ENCODE peak calls at places on chromosomes 3 and 15, in ten cellular contexts. C is A549, M is stomach, H is heart left ventricle, D is transverse colon, F is spleen, N is endothelial cell of umbilical vein, S is uterus, A is tibial nerve, R is esophagus squamous epithelium. J is an unnamed sample.

GRCh38 chr15:80259942-80260510 is 8.0 kb upstream of the CTXND1 start:
- DNase-seq in D (no peak), N (no peak), S (no peak), M (no peak), C (no peak), F (no peak), R (no peak), H (no peak), A (no peak), J (no peak)

GRCh38 chr15:20645956-20646355 is 104.4 kb upstream of the GOLGA6L6 start:
- DNase-seq in N (no peak), F (peak), C (no peak), S (no peak), D (peak), R (no peak), H (peak), M (no peak), A (no peak), J (peak)

GRCh38 chr3:46440531-46441294 is 24.0 kb downstream of the LTF start:
- DNase-seq in R (no peak), N (no peak), M (no peak), D (peak), F (no peak), S (no peak), A (no peak), C (no peak), H (no peak), J (peak)

GRCh38 chr3:69569520-69569919 is 169.7 kb upstream of the MITF start:
- DNase-seq in H (no peak), M (no peak), D (no peak), F (no peak), R (no peak), C (no peak), A (no peak), N (no peak), S (no peak), J (no peak)

GRCh38 chr15:34719883-34720148 is 35.0 kb downstream of the GJD2 start:
- DNase-seq in R (no peak), H (no peak), N (no peak), F (no peak), C (no peak), A (no peak), M (no peak), S (no peak), D (no peak), J (no peak)

GRCh38 chr3:44252332-44252731 is 10.6 kb downstream of the TOPAZ1 start:
- DNase-seq in A (no peak), H (no peak), D (no peak), R (no peak), S (no peak), F (no peak), C (no peak), N (peak), M (no peak), J (no peak)

GRCh38 chr15:36612063-36612788 is 32.8 kb downstream of the CDIN1 start:
- DNase-seq in F (no peak), H (no peak), D (no peak), M (no peak), C (no peak), R (no peak), N (peak), A (no peak), S (no peak), J (no peak)

GRCh38 chr3:12237912-12238650 is 50.8 kb upstream of the PPARG start:
- DNase-seq in D (no peak), N (no peak), F (no peak), M (no peak), H (no peak), A (no peak), C (no peak), S (no peak), R (no peak), J (no peak)

GRCh38 chr3:134663646-134664456 is 13.0 kb upstream of the KY start:
- DNase-seq in D (no peak), M (no peak), F (no peak), H (no peak), S (no peak), N (no peak), A (no peak), R (no peak), C (no peak), J (no peak)

GRCh38 chr3:154657265-154657664 is 227.3 kb upstream of the GPR149 start:
- DNase-seq in R (no peak), H (no peak), A (no peak), F (no peak), M (no peak), N (no peak), D (no peak), S (no peak), C (no peak), J (no peak)

GRCh38 chr3:155334215-155334896 is 40.9 kb upstream of the STRIT1 start:
- DNase-seq in M (no peak), N (no peak), R (no peak), A (no peak), C (no peak), H (no peak), F (no peak), S (no peak), D (no peak), J (no peak)

GRCh38 chr3:16064660-16065414 is 109.6 kb upstream of the GALNT15 start:
- DNase-seq in C (no peak), F (no peak), H (peak), R (no peak), N (peak), D (peak), S (peak), M (no peak), A (peak), J (no peak)

GRCh38 chr15:39358441-39359041 is 222.3 kb upstream of the THBS1 start:
- DNase-seq in N (peak), R (no peak), A (no peak), H (peak), D (peak), M (peak), F (no peak), S (peak), C (no peak), J (no peak)

GRCh38 chr15:81893182-81893833 is 152.5 kb downstream of the MEX3B start:
- DNase-seq in S (no peak), A (no peak), H (no peak), N (no peak), F (no peak), C (no peak), R (no peak), D (no peak), M (no peak), J (no peak)

GRCh38 chr15:96115642-96116041 is 214.9 kb upstream of the NR2F2 start:
- DNase-seq in H (no peak), F (no peak), C (no peak), D (no peak), M (no peak), N (no peak), A (no peak), S (no peak), R (no peak), J (no peak)

GRCh38 chr15:62952969-62953368 is 89.6 kb upstream of the TPM1 start:
- DNase-seq in F (no peak), N (no peak), S (no peak), M (no peak), H (no peak), A (no peak), D (no peak), C (no peak), R (no peak), J (no peak)

GRCh38 chr3:10025205-10026083 is 793 bp upstream of the FANCD2 start:
- DNase-seq in R (no peak), N (peak), D (no peak), A (no peak), C (no peak), S (no peak), H (no peak), M (no peak), F (no peak), J (no peak)

GRCh38 chr3:30689202-30689641 is 82.8 kb downstream of the TGFBR2 start:
- DNase-seq in S (no peak), D (peak), M (peak), A (no peak), R (no peak), C (peak), H (peak), N (peak), F (no peak), J (no peak)

GRCh38 chr15:48371961-48372360 is 40.7 kb downstream of the DUT start:
- DNase-seq in D (no peak), A (no peak), H (no peak), F (no peak), R (no peak), C (no peak), N (no peak), M (no peak), S (no peak), J (no peak)

GRCh38 chr3:79558943-79559342 is 208.9 kb downstream of the ROBO1 start:
- DNase-seq in H (no peak), S (no peak), F (no peak), R (no peak), M (no peak), A (no peak), N (no peak), D (no peak), C (no peak), J (peak)

GRCh38 chr3:148614463-148614862 is 83.2 kb upstream of the AGTR1 start:
- DNase-seq in M (no peak), N (no peak), S (no peak), C (no peak), F (no peak), A (no peak), R (no peak), H (no peak), D (no peak), J (no peak)

GRCh38 chr3:193029800-193030199 is 112.1 kb upstream of the MB21D2 start:
- DNase-seq in N (no peak), S (no peak), A (no peak), D (no peak), R (no peak), H (no peak), F (no peak), C (no peak), M (no peak), J (no peak)

GRCh38 chr3:148269816-148270215 is 427.9 kb upstream of the AGTR1 start:
- DNase-seq in R (no peak), C (no peak), D (no peak), F (no peak), S (no peak), N (no peak), M (no peak), H (no peak), A (no peak), J (no peak)

GRCh38 chr15:90294159-90294558 is 28.7 kb downstream of the NGRN start:
- DNase-seq in H (no peak), D (no peak), S (no peak), C (no peak), R (no peak), A (no peak), N (no peak), M (no peak), F (no peak), J (no peak)

GRCh38 chr3:170565495-170565894 is 20.4 kb downstream of the SLC7A14 start:
- DNase-seq in R (no peak), D (no peak), F (no peak), M (no peak), A (no peak), C (no peak), N (peak), H (peak), S (no peak), J (peak)

GRCh38 chr3:72555714-72556113 is 292.5 kb downstream of the SHQ1 start:
- DNase-seq in H (no peak), S (no peak), F (no peak), N (no peak), R (no peak), A (no peak), D (no peak), C (no peak), M (no peak), J (no peak)

GRCh38 chr3:41001556-41001955 is 197.7 kb upstream of the CTNNB1 start:
- DNase-seq in C (no peak), R (no peak), M (no peak), S (no peak), F (no peak), D (no peak), H (no peak), A (no peak), N (no peak), J (no peak)

GRCh38 chr15:59746777-59747176 is 57.7 kb upstream of the BNIP2 start:
- DNase-seq in N (no peak), H (no peak), F (no peak), M (no peak), S (no peak), A (no peak), C (no peak), D (no peak), R (no peak), J (peak)

GRCh38 chr15:59739557-59740186 is 50.6 kb upstream of the BNIP2 start:
- DNase-seq in H (no peak), M (no peak), S (no peak), C (no peak), F (no peak), R (no peak), D (no peak), A (no peak), N (no peak), J (no peak)

GRCh38 chr15:59738676-59739075 is 49.6 kb upstream of the BNIP2 start:
- DNase-seq in N (no peak), C (no peak), M (no peak), A (no peak), H (no peak), R (no peak), F (no peak), S (no peak), D (no peak), J (no peak)

GRCh38 chr15:59736181-59736580 is 47.1 kb upstream of the BNIP2 start:
- DNase-seq in D (no peak), S (no peak), F (no peak), C (no peak), R (no peak), M (no peak), H (no peak), N (no peak), A (no peak), J (no peak)

DNA sequence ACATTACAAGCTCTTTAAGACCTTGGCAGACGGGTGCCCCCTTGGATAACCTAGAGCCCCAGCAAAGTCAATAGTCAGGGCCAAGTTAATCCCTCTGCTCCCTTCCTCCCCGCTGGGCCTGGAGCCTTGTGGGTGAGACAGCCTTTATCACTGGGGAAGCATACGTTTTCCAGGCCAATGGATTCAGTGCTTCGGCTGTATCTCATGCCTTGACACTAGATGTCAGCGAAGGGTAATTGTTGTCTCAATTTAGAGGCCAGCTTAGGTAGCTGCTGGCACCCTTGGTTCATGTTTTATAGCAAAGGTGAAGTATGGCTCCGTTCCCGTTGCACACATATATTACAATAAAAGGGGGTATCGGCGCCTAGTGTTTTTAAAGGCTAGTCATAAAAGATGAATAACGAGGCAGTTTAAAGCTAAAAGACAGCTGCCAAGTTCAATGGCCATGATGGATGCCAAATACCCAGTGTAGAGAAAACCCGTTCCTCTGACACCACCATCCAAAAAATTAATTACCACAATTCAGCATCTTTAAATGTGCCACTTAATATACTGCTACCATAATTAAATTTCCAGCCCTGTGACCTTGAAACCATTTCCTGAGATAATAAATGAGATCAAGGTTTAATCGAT is 52.3 kb upstream of the BNIP2 start:
- DNase-seq in H (no peak), N (no peak), D (no peak), R (no peak), S (no peak), M (no peak), A (no peak), F (no peak), C (no peak), J (peak)
- TF ChIP-seq CTCF in H (no peak), N (no peak), D (no peak), R (no peak), S (no peak), M (no peak), A (no peak), F (no peak), C (peak), J (peak)

GRCh38 chr3:175857666-175858270 is 998.6 kb downstream of the NAALADL2 start:
- DNase-seq in C (no peak), M (no peak), N (no peak), F (no peak), S (no peak), A (no peak), R (no peak), H (no peak), D (no peak), J (no peak)
- TF ChIP-seq POLR2A in C (no peak), M (no peak), N (no peak), F (no peak), S (no peak), A (no peak), R (no peak), H (no peak), D (no peak), J (no peak)

GRCh38 chr3:174002543-174002942 is 605.0 kb downstream of the NLGN1 start:
- DNase-seq in H (no peak), S (no peak), N (peak), R (no peak), F (no peak), D (no peak), A (no peak), C (no peak), M (no peak), J (peak)
- TF ChIP-seq CTCF in H (no peak), S (no peak), N (peak), R (no peak), F (no peak), D (no peak), A (no peak), C (no peak), M (no peak), J (no peak)

DNA sequence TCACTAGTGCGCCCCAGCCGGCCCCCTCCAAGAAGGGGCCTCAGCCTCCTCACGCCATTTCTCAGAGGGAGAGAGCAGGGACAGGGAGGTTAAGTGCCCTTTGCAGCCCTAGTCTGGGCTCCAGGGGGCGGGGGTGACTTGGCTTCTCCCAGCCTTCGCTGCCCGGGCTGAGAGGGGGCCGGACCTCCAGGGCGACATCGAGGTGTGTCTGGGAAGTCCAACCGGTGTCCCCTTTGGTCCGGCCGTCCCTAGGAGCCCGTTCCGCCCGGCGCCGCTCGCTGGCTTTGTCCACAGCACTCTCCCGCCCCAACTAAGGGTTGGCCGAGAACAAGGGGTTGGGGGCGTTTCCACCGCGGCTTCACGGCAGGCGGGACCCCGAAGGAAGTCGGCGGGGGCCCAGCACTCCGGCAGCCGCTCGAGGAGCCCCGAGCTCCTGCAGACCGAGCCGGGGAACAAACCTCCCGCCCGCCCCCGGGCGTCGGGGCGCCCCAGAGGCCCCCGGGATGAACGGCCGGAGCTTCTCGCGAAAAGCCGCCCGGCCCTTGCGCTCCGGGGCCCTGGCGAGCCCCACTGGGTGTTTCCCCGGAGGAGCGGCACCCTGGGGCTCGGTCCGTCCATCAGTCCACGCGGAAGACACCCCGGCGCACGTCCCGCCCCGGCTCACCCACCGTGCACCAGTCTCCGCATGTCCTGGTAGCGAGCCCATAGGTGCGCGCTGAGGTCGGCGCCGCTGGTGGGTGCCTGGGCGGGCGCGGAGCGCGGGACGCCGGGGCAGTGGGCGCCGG is 627 bp downstream of the NT5DC2 start:
- DNase-seq in R (no peak), C (peak), N (no peak), F (peak), S (peak), H (peak), D (peak), M (peak), A (no peak), J (peak)
- TF ChIP-seq POLR2A in R (no peak), C (no peak), N (peak), F (no peak), S (peak), H (no peak), D (no peak), M (no peak), A (no peak), J (no peak)